ENCODE peak calls at places on chromosome 9, in nine cellular contexts. H, N, R, M, X, E, W, K and S are unnamed samples.

GRCh38 chr9:134707031-134707680 is 65.6 kb downstream of the COL5A1 start:
- DNase-seq in H (peak), N (no peak), R (peak), M (peak), X (peak), E (no peak), W (no peak), K (peak), S (no peak)

GRCh38 chr9:94031380-94031779 is 52.9 kb upstream of the PTPDC1 start:
- DNase-seq in H (peak), N (no peak), R (no peak), M (no peak), X (no peak), E (no peak), W (no peak), K (no peak), S (no peak)

GRCh38 chr9:96169488-96169887 is 132.5 kb downstream of the HSD17B3 start:
- DNase-seq in H (no peak), N (no peak), R (peak), M (peak), X (no peak), E (peak), W (no peak), K (no peak), S (no peak)

GRCh38 chr9:125959980-125960619 is 212.9 kb downstream of the PBX3 start:
- DNase-seq in H (peak), N (no peak), R (no peak), M (no peak), X (no peak), E (no peak), W (no peak), K (no peak), S (no peak)

GRCh38 chr9:109793196-109793595 is 13.2 kb downstream of the PALM2AKAP2 start:
- DNase-seq in H (peak), N (no peak), R (no peak), M (no peak), X (no peak), E (no peak), W (no peak), K (peak), S (no peak)

GRCh38 chr9:14806941-14807340 is 84.4 kb upstream of the CER1 start:
- DNase-seq in H (peak), N (no peak), R (no peak), M (no peak), X (no peak), E (no peak), W (no peak), K (no peak), S (no peak)

GRCh38 chr9:21413089-21414023 is 4.4 kb downstream of the IFNA8 start:
- DNase-seq in H (no peak), N (no peak), R (peak), M (no peak), X (no peak), E (no peak), W (no peak), K (no peak), S (no peak)

GRCh38 chr9:92754091-92754740 is 10.4 kb downstream of the BICD2 start:
- DNase-seq in H (no peak), N (no peak), R (no peak), M (no peak), X (no peak), E (no peak), W (no peak), K (no peak), S (no peak)

GRCh38 chr9:36145970-36146369 is 9.4 kb downstream of the GLIPR2 start:
- DNase-seq in H (no peak), N (no peak), R (peak), M (no peak), X (no peak), E (no peak), W (no peak), K (no peak), S (no peak)

GRCh38 chr9:133116346-133117231 is 4.5 kb downstream of the RALGDS start:
- DNase-seq in H (no peak), N (no peak), R (peak), M (no peak), X (no peak), E (no peak), W (no peak), K (no peak), S (no peak)

GRCh38 chr9:135499326-135500070 is 984 bp upstream of the MRPS2 start:
- DNase-seq in H (peak), N (peak), R (peak), M (peak), X (peak), E (peak), W (peak), K (peak), S (peak)

GRCh38 chr9:7173139-7173538 is 415.4 kb downstream of the KDM4C start:
- DNase-seq in H (peak), N (no peak), R (no peak), M (no peak), X (no peak), E (no peak), W (no peak), K (no peak), S (no peak)

GRCh38 chr9:88776717-88777497 is 214.4 kb upstream of the S1PR3 start:
- DNase-seq in H (peak), N (no peak), R (no peak), M (no peak), X (peak), E (no peak), W (no peak), K (peak), S (no peak)

GRCh38 chr9:120152295-120152694 is 427.7 kb downstream of the CDK5RAP2 start:
- DNase-seq in H (no peak), N (no peak), R (no peak), M (no peak), X (no peak), E (no peak), W (no peak), K (no peak), S (no peak)

GRCh38 chr9:134099123-134099761 is 31.4 kb upstream of the BRD3 start:
- DNase-seq in H (peak), N (peak), R (peak), M (peak), X (peak), E (no peak), W (peak), K (no peak), S (peak)

GRCh38 chr9:134381671-134382505 is 55.6 kb downstream of the RXRA start:
- DNase-seq in H (no peak), N (no peak), R (peak), M (peak), X (peak), E (no peak), W (peak), K (no peak), S (no peak)

GRCh38 chr9:14030350-14030823 is 283.6 kb downstream of the NFIB start:
- DNase-seq in H (peak), N (no peak), R (no peak), M (no peak), X (peak), E (no peak), W (no peak), K (peak), S (no peak)

GRCh38 chr9:94922098-94922607 is 195.7 kb downstream of the AOPEP start:
- DNase-seq in H (peak), N (no peak), R (no peak), M (no peak), X (peak), E (no peak), W (no peak), K (peak), S (no peak)

GRCh38 chr9:128149001-128149701 is at the start of gene LCN2:
- DNase-seq in H (peak), N (no peak), R (peak), M (peak), X (no peak), E (no peak), W (no peak), K (no peak), S (no peak)

GRCh38 chr9:95018099-95018927 is 291.8 kb downstream of the AOPEP start:
- DNase-seq in H (peak), N (no peak), R (no peak), M (no peak), X (peak), E (no peak), W (peak), K (peak), S (no peak)

GRCh38 chr9:116219686-116220085 is 66.1 kb downstream of the PAPPA start:
- DNase-seq in H (no peak), N (no peak), R (no peak), M (no peak), X (no peak), E (no peak), W (no peak), K (no peak), S (no peak)

GRCh38 chr9:76045217-76045616 is 154.7 kb downstream of the PCSK5 start:
- DNase-seq in H (no peak), N (no peak), R (no peak), M (no peak), X (no peak), E (no peak), W (no peak), K (no peak), S (no peak)

GRCh38 chr9:131398204-131398603 is 4.3 kb downstream of the PRRC2B start:
- DNase-seq in H (no peak), N (no peak), R (no peak), M (peak), X (peak), E (no peak), W (peak), K (no peak), S (no peak)

GRCh38 chr9:123266655-123267421 is 1.5 kb downstream of the STRBP start:
- DNase-seq in H (no peak), N (no peak), R (no peak), M (no peak), X (no peak), E (no peak), W (peak), K (no peak), S (no peak)

GRCh38 chr9:123164285-123164684 is 104.1 kb downstream of the STRBP start:
- DNase-seq in H (no peak), N (no peak), R (no peak), M (no peak), X (no peak), E (no peak), W (no peak), K (no peak), S (no peak)

GRCh38 chr9:70835323-70835722 is 286.1 kb downstream of the TRPM3 start:
- DNase-seq in H (peak), N (no peak), R (no peak), M (no peak), X (no peak), E (no peak), W (no peak), K (no peak), S (no peak)

GRCh38 chr9:116499986-116500871 is 186.9 kb upstream of the TRIM32 start:
- DNase-seq in H (peak), N (no peak), R (no peak), M (no peak), X (no peak), E (no peak), W (no peak), K (peak), S (no peak)

GRCh38 chr9:35691325-35691631 is 1.6 kb upstream of the TPM2 start:
- DNase-seq in H (no peak), N (no peak), R (no peak), M (no peak), X (no peak), E (no peak), W (no peak), K (no peak), S (no peak)

GRCh38 chr9:64773491-64773931 is 511.5 kb downstream of the FOXD4L5 start:
- DNase-seq in H (no peak), N (no peak), R (peak), M (peak), X (no peak), E (peak), W (no peak), K (no peak), S (no peak)

GRCh38 chr9:116456490-116457088 is 230.5 kb upstream of the TRIM32 start:
- DNase-seq in H (no peak), N (no peak), R (no peak), M (no peak), X (no peak), E (no peak), W (no peak), K (no peak), S (no peak)

GRCh38 chr9:88322906-88323566 is 65.2 kb upstream of the SPIN1 start:
- DNase-seq in H (no peak), N (no peak), R (no peak), M (peak), X (no peak), E (no peak), W (no peak), K (no peak), S (no peak)

GRCh38 chr9:110133059-110133458 is 74.9 kb downstream of the C9orf152 start:
- DNase-seq in H (peak), N (no peak), R (no peak), M (no peak), X (peak), E (no peak), W (no peak), K (no peak), S (no peak)

GRCh38 chr9:125889122-125889523 is 141.9 kb downstream of the PBX3 start:
- DNase-seq in H (peak), N (peak), R (peak), M (no peak), X (peak), E (no peak), W (peak), K (no peak), S (no peak)

GRCh38 chr9:93920401-93920800 is 34.8 kb downstream of the BARX1 start:
- DNase-seq in H (no peak), N (no peak), R (no peak), M (no peak), X (no peak), E (no peak), W (no peak), K (no peak), S (no peak)

GRCh38 chr9:135770203-135770535 is 68.2 kb downstream of the KCNT1 start:
- DNase-seq in H (no peak), N (no peak), R (no peak), M (no peak), X (no peak), E (no peak), W (no peak), K (no peak), S (no peak)

GRCh38 chr9:6616976-6617375 is 28.6 kb downstream of the GLDC start:
- DNase-seq in H (no peak), N (no peak), R (no peak), M (no peak), X (no peak), E (no peak), W (no peak), K (no peak), S (no peak)

GRCh38 chr9:112854657-112855056 is 36.0 kb downstream of the SLC46A2 start:
- DNase-seq in H (no peak), N (no peak), R (no peak), M (no peak), X (no peak), E (no peak), W (no peak), K (no peak), S (no peak)

GRCh38 chr9:5854032-5854792 is 21.3 kb upstream of the ERMP1 start:
- DNase-seq in H (no peak), N (no peak), R (no peak), M (no peak), X (no peak), E (no peak), W (no peak), K (no peak), S (no peak)

DNA sequence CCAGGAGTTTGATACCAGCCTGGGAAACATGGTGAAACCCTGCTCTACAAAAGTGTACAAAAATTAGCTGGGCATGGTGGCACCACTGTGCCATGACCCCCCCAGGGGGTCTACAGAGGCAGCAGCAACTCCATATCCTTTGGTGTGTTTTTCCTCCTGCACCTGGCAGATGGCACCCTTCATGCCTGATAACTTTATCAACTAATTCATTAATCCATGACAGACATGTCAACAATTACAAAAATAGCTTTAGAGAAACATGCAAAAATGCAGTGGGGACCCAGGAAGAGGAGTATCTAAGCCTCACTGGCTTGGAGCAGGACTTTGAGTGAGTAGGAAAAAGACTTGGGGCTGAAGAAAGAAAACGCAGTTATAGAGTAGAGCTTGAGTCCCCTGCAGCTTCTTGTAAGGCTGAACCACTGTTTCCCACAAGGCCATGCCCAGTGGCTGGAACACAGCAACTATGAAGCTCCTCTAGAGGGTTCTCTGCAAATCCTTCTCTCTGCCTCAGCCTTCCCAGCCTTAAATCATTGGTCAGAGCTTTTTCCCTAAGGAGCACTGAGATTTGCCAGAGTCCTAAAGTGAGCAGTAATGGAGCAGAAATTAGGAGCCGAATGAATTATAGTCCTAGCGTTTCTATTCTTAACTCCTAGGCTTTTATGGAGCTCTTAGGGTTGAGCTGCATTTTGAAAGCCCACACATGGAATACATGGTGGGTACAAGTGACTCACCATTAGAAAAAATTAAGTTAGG is 25.5 kb upstream of the B4GALT1 start:
- DNase-seq in H (peak), N (no peak), R (no peak), M (no peak), X (no peak), E (no peak), W (no peak), K (no peak), S (no peak)
- TF ChIP-seq CTCF in H (no peak), N (no peak), R (no peak), M (no peak), X (no peak), E (no peak), W (no peak), K (no peak), S (no peak)

DNA sequence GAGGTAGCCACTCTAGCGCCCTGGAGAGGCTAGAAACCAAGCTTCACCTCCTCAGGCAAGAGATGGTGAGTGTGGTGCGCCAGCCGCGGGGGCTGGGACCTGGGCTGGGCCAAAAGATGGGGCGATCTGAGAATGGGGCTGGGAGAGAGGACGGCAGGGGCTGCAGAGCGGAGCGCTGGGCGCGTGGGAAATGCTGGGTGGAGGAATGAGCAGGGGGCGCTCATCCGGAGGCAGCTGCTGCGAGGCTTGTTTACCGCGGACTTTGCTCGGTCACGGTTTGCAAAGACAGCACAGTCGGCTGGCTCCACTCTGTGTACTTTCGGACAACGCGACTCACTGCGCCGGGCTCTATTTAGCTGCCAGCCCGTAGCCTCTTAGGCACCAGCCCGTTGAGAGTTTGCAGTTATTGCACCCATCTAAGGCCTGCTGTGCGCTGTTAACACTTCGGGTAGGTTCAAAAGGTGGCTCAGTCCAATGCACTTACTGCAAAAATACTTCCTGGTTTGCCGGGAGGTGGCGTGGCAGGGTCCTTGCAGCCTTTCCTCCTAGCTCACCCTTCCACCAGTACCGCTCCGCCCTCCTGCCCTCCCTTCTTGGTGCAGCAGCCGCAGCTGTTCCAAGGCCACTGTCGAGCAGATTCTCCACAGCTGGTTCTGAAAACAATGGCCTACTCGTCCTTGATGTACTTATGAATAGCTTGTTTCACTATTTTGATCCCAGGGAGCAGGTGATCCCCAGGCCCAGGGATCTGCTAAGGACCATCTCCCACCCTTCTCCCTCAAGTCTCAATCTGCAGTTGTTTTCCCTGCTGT is 1.3 kb downstream of the LURAP1L start:
- DNase-seq in H (peak), N (no peak), R (peak), M (peak), X (peak), E (peak), W (peak), K (peak), S (no peak)
- TF ChIP-seq CTCF in H (peak), N (no peak), R (peak), M (peak), X (peak), E (peak), W (no peak), K (peak), S (peak)

GRCh38 chr9:73079326-73079725 is 72.3 kb upstream of the ANXA1 start:
- DNase-seq in H (no peak), N (no peak), R (no peak), M (no peak), X (no peak), E (no peak), W (no peak), K (no peak), S (no peak)
- TF ChIP-seq CTCF in H (no peak), N (no peak), R (no peak), M (no peak), X (no peak), E (peak), W (no peak), K (no peak), S (no peak)

GRCh38 chr9:98707158-98708102 is 1.3 kb downstream of the GABBR2 start:
- DNase-seq in H (peak), N (no peak), R (peak), M (no peak), X (peak), E (peak), W (peak), K (peak), S (peak)
- TF ChIP-seq CTCF in H (peak), N (no peak), R (no peak), M (peak), X (peak), E (peak), W (no peak), K (peak), S (peak)

GRCh38 chr9:77866882-77867281 is 164.7 kb downstream of the GNAQ start:
- DNase-seq in H (no peak), N (no peak), R (no peak), M (no peak), X (no peak), E (no peak), W (no peak), K (no peak), S (no peak)

GRCh38 chr9:77876091-77876490 is 155.5 kb downstream of the GNAQ start:
- DNase-seq in H (peak), N (no peak), R (no peak), M (no peak), X (peak), E (no peak), W (no peak), K (no peak), S (no peak)

GRCh38 chr9:77871483-77871882 is 160.1 kb downstream of the GNAQ start:
- DNase-seq in H (no peak), N (no peak), R (no peak), M (no peak), X (no peak), E (no peak), W (no peak), K (no peak), S (no peak)
- TF ChIP-seq CTCF in H (no peak), N (no peak), R (no peak), M (no peak), X (no peak), E (no peak), W (no peak), K (no peak), S (no peak)

GRCh38 chr9:136941231-136942111 is 3.1 kb downstream of the FBXW5 start:
- DNase-seq in H (no peak), N (no peak), R (no peak), M (no peak), X (no peak), E (no peak), W (no peak), K (no peak), S (no peak)
- TF ChIP-seq CTCF in H (no peak), N (no peak), R (no peak), M (no peak), X (no peak), E (no peak), W (no peak), K (no peak), S (no peak)